ENCODE peak calls at places on chromosomes 4 and X, in eight cellular contexts. N, X, M, P, B, S, V and F are unnamed samples. For H3K4me1, the result is how much of the 10 kb centered on the place peaks cover.

GRCh38 chr4:152482211-152482610 is 53.7 kb downstream of the FBXW7 start:
- DNase-seq in N (no peak), M (peak), B (no peak), P (no peak), S (no peak), X (no peak), V (no peak), F (no peak)

GRCh38 chr4:148353571-148353970 is 88.6 kb downstream of the NR3C2 start:
- DNase-seq in M (no peak), V (no peak), N (no peak), X (no peak), B (no peak), S (no peak), P (no peak), F (no peak)

GRCh38 chrX:41177297-41177696 is 92.1 kb downstream of the USP9X start:
- DNase-seq in M (no peak), S (no peak), V (no peak), P (no peak), X (no peak), B (no peak), N (no peak), F (no peak)

GRCh38 chr4:66840178-66840577 is 705.1 kb downstream of the CENPC start:
- DNase-seq in B (no peak), X (no peak), P (no peak), S (no peak), M (no peak), N (no peak), V (no peak), F (no peak)

GRCh38 chrX:133053854-133054565 is 42.9 kb downstream of the USP26 start:
- DNase-seq in X (no peak), B (no peak), M (peak), V (peak), S (no peak), P (no peak), N (no peak), F (no peak)

GRCh38 chr4:56311299-56311975 is 75.9 kb downstream of the AASDH start:
- DNase-seq in S (no peak), M (no peak), V (peak), P (no peak), B (no peak), N (no peak), X (no peak), F (no peak)

GRCh38 chr4:113574636-113575103 is 186.9 kb downstream of the CAMK2D start:
- DNase-seq in V (peak), S (no peak), M (no peak), N (no peak), X (no peak), P (no peak), B (peak), F (no peak)

GRCh38 chrX:38754102-38754790 is 47.0 kb upstream of the MID1IP1 start:
- DNase-seq in B (peak), N (no peak), P (no peak), S (peak), V (peak), X (no peak), M (peak), F (no peak)

GRCh38 chr4:121392426-121393086 is 11.7 kb upstream of the QRFPR start:
- DNase-seq in S (no peak), M (no peak), V (no peak), P (no peak), N (no peak), X (no peak), B (no peak), F (no peak)

GRCh38 chrX:23908219-23909003 is 605 bp downstream of the CXorf58 start:
- DNase-seq in X (no peak), B (no peak), N (no peak), M (no peak), S (peak), P (no peak), V (no peak), F (no peak)

GRCh38 chr4:70452946-70453345 is 19.1 kb upstream of the MUC7 start:
- DNase-seq in M (no peak), P (no peak), B (no peak), S (no peak), N (no peak), X (no peak), V (no peak), F (no peak)
- H3K27ac ChIP-seq in M (no peak), P (no peak), B (no peak), S (no peak), N (no peak), X (no peak), V (no peak), F (no peak)

GRCh38 chrX:77668391-77669237 is 117.4 kb downstream of the ATRX start:
- DNase-seq in M (peak), V (peak), N (no peak), P (no peak), B (peak), S (no peak), X (no peak), F (no peak)
- H3K4me3 ChIP-seq in M (peak), V (no peak), N (no peak), P (no peak), B (no peak), S (no peak), X (no peak), F (no peak)

GRCh38 chrX:65712005-65712861 is 44.8 kb downstream of the MSN start:
- DNase-seq in N (no peak), M (no peak), P (no peak), S (no peak), X (no peak), V (peak), B (peak), F (no peak)
- H3K4me1 ChIP-seq in N (under half), M (under half), P (under half), S (under half), X (under half), V (under half), B (under half), F (under half)

DNA sequence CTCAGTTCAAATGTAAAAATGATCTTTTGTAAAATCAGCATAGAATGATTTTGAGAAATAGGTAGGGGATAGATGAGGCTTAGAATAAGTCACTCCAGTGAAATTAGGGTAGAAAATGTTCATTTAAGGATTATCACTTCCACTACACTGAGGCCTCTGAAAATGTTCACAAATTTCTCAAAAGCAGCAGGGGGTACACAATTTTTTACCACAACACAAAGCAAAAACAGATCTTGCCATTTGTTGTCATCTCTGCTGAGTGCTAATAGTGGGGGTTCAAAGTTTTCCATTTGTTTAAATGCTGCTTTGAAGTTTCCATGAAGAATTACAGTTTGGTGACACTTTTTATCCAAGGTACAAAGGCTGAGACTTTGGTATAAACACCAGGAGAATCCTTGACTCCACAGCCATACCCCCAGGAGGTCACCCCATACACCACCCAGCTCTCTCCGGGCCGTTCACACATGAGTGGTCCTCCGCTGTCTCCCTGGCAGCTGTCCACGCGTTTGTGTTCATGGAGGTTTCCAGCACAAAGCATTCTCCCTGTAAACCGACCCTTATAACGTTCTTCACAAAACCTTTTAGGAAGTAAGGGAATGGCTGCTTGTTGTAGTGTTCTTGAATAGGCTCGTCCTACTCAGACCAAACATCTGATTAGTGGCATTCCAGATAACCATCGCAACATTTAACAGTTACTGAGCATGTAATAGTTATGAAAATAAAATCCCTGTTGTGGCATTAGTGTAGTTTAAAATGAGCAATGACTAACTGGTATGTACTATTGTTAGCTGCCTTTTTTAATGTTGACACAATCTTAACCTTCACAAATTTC is 71.0 kb downstream of the PRSS12 start:
- DNase-seq in X (peak), V (peak), P (no peak), N (no peak), S (peak), B (peak), M (no peak), F (peak)
- H3K27ac ChIP-seq in X (peak), V (no peak), P (peak), N (no peak), S (peak), B (no peak), M (no peak), F (no peak)

DNA sequence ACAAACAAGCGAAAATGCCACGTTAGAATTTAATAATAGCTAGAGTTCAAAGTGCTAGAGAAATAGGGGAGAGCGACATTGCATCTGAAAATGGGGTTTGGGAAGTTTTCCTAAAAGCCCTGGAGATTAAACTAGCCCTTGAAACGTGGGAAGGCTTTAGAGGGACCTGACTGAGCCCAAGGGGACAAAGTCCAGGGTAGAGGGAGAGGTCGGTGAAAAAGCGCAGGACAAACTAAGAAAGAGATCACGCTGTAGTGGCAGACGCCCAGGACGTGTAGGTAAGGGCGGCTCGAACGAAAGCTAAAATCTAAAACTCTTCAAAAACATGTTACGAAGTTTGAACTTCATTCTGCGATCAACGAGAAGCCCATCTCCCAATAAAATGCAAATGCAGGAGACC is 1.1 kb upstream of the ATP11C start:
- DNase-seq in M (no peak), P (no peak), S (peak), N (no peak), B (no peak), X (no peak), V (no peak), F (no peak)
- H3K4me3 ChIP-seq in M (peak), P (no peak), S (no peak), N (no peak), B (no peak), X (peak), V (peak), F (peak)

GRCh38 chr4:94457692-94458106 is 6.0 kb downstream of the PDLIM5 start:
- DNase-seq in X (no peak), B (peak), V (peak), N (no peak), P (no peak), S (no peak), M (no peak), F (no peak)
- H3K4me1 ChIP-seq in X (under half), B (half or more), V (under half), N (under half), P (under half), S (under half), M (half or more), F (under half)

DNA sequence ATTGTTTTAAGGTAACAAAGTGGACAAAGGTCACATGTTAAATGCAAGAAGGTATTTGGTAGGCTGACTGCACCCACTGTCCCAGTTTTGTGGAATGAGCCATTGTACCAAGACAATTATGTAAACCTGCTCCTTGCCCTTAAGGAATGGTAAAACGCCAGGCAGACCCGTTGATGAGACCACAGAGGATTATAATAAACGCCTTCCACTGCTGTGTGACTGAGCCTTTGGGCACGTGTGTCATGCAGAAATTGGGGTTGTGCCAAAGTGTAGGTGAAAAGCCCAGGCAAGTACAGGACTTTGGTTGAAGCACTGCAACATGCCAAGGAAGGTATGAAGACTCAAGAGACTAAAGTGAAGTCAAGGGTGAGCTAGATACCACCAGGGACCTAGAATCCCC is 59.7 kb downstream of the LRRC66 start:
- DNase-seq in V (no peak), S (no peak), X (no peak), B (no peak), P (no peak), M (no peak), N (no peak), F (no peak)
- H3K27ac ChIP-seq in V (no peak), S (no peak), X (no peak), B (no peak), P (no peak), M (no peak), N (no peak), F (no peak)

GRCh38 chrX:100645106-100645505 is 1.1 kb downstream of the SRPX2 start:
- DNase-seq in N (no peak), M (peak), X (no peak), B (no peak), V (no peak), S (no peak), P (no peak), F (no peak)
- H3K4me3 ChIP-seq in N (peak), M (peak), X (peak), B (no peak), V (peak), S (no peak), P (no peak), F (no peak)